ENCODE peak calls at places on chromosomes 3 and 15, in five cellular contexts. K, A, W, H and S are unnamed samples. For H3K27me3 and H3K4me1, the result is how much of the 10 kb centered on the place peaks cover.

GRCh38 chr3:54008744-54009143 is 113.6 kb upstream of the CACNA2D3 start:
- DNase-seq in H (no peak), A (no peak), W (no peak), K (no peak), S (no peak)

GRCh38 chr15:67721996-67722395 is 103.3 kb upstream of the SKOR1 start:
- DNase-seq in W (no peak), A (no peak), H (no peak), K (no peak), S (no peak)

GRCh38 chr3:127065561-127066270 is 82.8 kb downstream of the PLXNA1 start:
- DNase-seq in A (peak), H (no peak), W (no peak), K (no peak), S (no peak)

GRCh38 chr3:55584030-55584429 is 96.9 kb upstream of the WNT5A start:
- DNase-seq in A (no peak), K (no peak), W (no peak), H (no peak), S (no peak)

GRCh38 chr15:48300038-48300437 is 31.2 kb upstream of the DUT start:
- DNase-seq in K (no peak), A (no peak), H (no peak), W (no peak), S (no peak)

GRCh38 chr3:13550791-13551360 is 2.0 kb downstream of the FBLN2 start:
- DNase-seq in W (no peak), K (no peak), H (no peak), A (peak), S (no peak)

GRCh38 chr3:10093678-10094077 is 14.4 kb downstream of the FANCD2OS start:
- DNase-seq in W (no peak), K (no peak), H (no peak), A (no peak), S (no peak)

GRCh38 chr3:188337232-188337631 is 183.3 kb downstream of the LPP start:
- DNase-seq in H (no peak), A (no peak), K (no peak), W (no peak), S (no peak)

GRCh38 chr15:42012241-42012640 is 8.6 kb downstream of the PLA2G4E start:
- DNase-seq in K (no peak), H (no peak), W (peak), A (no peak), S (no peak)
- H3K27me3 ChIP-seq in K (under half), H (under half), W (under half), A (under half), S (under half)

DNA sequence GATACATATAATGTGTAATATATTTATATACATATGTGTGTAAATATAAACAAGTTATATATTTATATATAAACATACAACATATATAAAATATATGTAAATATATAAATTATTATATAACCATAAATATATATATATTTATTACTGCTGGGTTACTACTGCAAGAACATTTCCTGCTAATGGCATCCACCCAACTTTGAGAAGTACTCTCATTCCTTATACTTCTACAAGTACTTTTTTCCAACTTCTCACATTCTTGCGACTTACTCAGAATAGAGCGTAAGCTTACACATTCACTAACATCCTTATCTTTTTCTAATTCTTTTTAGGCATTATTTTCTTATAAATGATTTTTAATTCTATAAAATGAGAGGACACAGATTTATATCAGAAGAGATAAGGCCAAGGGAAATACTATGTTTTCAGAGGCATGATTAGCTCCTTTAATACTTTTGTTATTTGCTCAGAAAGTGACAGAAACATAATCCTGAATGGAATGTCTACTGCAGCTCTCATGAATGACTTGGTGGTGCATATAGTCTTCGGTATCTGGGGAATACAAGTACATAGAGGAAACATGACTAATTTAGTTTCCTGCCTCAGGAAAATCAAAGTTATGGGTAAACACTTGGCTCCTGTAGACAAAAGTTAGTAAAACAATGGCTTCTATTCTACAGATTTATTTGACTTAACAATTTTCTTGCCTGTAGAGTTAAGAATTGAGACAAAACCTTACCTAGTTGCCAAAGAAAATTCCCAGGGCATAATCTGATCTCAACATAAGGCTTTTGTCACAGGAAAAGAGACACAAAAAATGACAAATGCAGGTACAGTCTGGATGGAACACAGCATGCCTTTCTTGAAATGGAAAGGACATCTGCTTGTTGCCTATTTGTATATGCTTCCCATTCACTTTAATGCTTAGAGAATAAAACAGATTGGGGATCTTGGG is 453.9 kb downstream of the SQOR start:
- DNase-seq in A (no peak), W (no peak), K (no peak), H (no peak), S (no peak)
- H3K4me1 ChIP-seq in A (under half), W (under half), K (under half), H (under half), S (under half)

GRCh38 chr15:73944161-73945099 is 18.2 kb downstream of the LOXL1 start:
- DNase-seq in W (no peak), A (no peak), K (no peak), H (no peak), S (no peak)
- H3K27ac ChIP-seq in W (no peak), A (no peak), K (peak), H (no peak), S (peak)

DNA sequence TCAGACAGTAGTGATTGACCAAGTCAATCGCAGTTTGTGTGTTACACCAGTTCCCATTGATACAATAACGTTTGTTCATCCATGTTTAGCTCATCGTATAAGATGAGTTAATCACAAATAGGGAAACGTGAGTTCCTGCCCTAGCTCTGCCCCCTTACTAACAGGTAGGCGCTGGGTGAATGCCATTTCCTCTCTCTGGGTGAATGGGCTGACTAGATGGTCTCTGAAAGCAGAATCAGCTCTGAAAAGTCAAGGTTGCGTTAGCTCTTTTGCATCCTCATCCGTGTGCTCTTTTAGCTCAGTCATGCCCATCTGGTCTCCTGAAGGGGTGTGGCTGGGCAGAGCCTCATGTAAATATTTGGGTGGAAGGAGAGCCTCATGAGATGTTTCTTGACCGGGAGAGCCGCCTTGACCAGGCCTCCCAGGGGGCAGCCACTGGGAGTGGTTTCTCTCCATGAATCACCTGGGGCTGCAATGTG is 108.2 kb upstream of the RASGRP1 start:
- DNase-seq in W (no peak), A (no peak), K (no peak), H (peak), S (no peak)
- H3K27me3 ChIP-seq in W (under half), A (under half), K (under half), H (under half), S (under half)

GRCh38 chr3:129003578-129004112 is 2.5 kb downstream of the EFCC1 start:
- DNase-seq in H (peak), A (peak), K (no peak), W (no peak), S (no peak)

GRCh38 chr3:129001101-129001816 is at the start of gene EFCC1:
- DNase-seq in K (peak), H (no peak), A (peak), W (no peak), S (peak)

GRCh38 chr3:129004639-129005295 is 3.7 kb downstream of the EFCC1 start:
- DNase-seq in H (no peak), W (no peak), K (no peak), A (no peak), S (no peak)

GRCh38 chr3:129001817-129002572 is 891 bp downstream of the EFCC1 start:
- DNase-seq in K (no peak), H (peak), A (peak), W (no peak), S (no peak)

DNA sequence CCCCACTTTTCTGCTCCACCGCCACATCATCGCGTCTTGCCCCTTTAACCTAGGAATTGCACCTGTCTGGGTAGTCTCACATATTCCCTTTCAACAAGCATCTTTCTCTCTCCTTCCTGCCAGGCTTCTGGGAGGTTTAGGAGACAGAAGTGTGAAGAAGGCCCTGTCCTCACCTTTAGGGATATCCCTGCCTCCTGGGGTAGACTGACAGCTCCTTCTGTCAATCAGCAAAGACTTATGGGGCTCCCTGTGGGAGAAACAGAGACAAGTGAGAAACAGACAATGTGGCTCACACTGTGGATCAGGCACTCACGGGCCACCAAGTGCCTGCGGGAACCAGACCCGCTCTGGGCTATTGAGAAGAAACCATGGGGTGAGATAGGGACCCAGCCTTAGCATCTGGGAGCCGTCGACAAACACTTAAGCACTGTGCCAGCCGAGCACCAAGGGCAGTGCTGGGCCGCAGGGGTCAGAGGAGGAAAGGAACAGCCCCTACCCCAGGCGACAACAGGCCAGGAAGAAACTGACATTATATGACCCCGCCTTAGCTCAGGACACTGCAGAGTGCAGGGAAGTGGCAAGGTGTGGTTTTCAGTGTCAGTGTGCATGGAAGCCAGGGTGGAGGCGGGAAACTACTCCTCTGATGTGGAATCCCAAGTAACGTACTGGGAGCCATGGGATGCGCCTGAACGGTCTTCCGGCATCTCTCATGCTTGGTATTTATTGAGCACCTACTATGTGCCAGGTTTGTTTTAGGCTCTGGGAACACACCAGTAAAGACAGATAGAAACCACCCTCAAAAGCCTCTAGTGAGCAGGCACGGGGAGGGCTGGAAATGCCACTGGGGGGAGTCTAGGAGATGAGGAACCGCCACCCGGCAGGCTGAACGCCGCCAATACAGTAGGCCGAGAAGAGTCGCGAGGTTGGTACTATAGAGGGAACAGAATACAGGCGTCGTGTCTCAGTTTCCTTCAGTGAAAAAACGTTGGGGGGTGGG is 1.8 kb downstream of the EFCC1 start:
- DNase-seq in H (no peak), A (no peak), K (no peak), W (no peak), S (no peak)
- H3K4me1 ChIP-seq in H (under half), A (half or more), K (under half), W (under half), S (half or more)

GRCh38 chr15:80679167-80679804 is 15.8 kb upstream of the ABHD17C start:
- DNase-seq in A (no peak), W (no peak), H (peak), K (no peak), S (no peak)

GRCh38 chr15:80685628-80686027 is 9.5 kb upstream of the ABHD17C start:
- DNase-seq in H (no peak), K (no peak), W (no peak), A (no peak), S (no peak)

GRCh38 chr15:80679805-80680175 is 15.3 kb upstream of the ABHD17C start:
- DNase-seq in A (no peak), H (no peak), W (no peak), K (no peak), S (no peak)

GRCh38 chr15:80684697-80685096 is 10.4 kb upstream of the ABHD17C start:
- DNase-seq in H (no peak), W (no peak), K (no peak), A (no peak), S (no peak)

DNA sequence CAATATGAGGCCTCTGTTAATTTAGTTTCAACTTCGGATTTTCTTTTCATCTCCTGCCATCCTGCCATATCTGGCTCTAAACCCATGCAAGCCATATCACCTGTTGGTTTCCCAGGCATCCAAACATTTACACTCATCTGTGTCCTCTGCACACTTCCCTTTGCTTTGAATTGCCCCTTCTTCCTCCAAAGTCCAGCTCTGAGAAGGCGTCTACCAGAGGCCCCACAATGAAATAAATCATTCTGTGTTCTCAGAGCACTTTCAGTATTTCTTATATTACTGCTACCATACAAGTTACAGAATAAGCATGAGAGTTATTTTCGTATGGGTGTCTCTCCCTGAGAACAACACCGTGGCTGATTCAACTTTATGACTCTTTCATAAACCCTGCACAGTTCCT is 12.9 kb upstream of the ABHD17C start:
- DNase-seq in W (no peak), K (no peak), H (no peak), A (no peak), S (no peak)
- H3K27ac ChIP-seq in W (no peak), K (no peak), H (no peak), A (no peak), S (no peak)

GRCh38 chr3:32403663-32404062 is 12.0 kb downstream of the CMTM7 start:
- DNase-seq in A (no peak), K (no peak), H (no peak), W (no peak), S (no peak)
- H3K27me3 ChIP-seq in A (under half), K (under half), H (under half), W (under half), S (under half)